ENCODE peak calls at places on chromosomes 5 and 9, in eight cellular contexts. K is stimulated activated CD8-positive, alpha-beta memory T cell treated with anti-CD3 and anti-CD28 coated beads, Interleukin-7, amount 100 ng/mL, for 1 hour; U is GM19239; Z is GM12892; L is amniotic epithelial cell; N is A172; W is endothelial cell; X is IMR-90. D is an unnamed sample.

GRCh38 chr9:124000784-124001444 is 10.7 kb upstream of the LHX2 start:
- DNase-seq in K (no peak), U (no peak), Z (no peak), L (no peak), N (no peak), W (no peak), X (no peak), D (no peak)

GRCh38 chr9:130461218-130461630 is 16.5 kb downstream of the ASS1 start:
- DNase-seq in K (peak; percentile 56), U (peak; percentile 82), Z (peak; percentile 88), L (no peak), N (no peak), W (peak; percentile 82), X (peak; percentile 12), D (peak; percentile 73)

GRCh38 chr5:67831081-67831480 is 384.5 kb upstream of the PIK3R1 start:
- DNase-seq in K (no peak), U (no peak), Z (no peak), L (no peak), N (no peak), W (no peak), X (no peak), D (no peak)

GRCh38 chr5:111422245-111422644 is 90.1 kb downstream of the STARD4 start:
- DNase-seq in K (no peak), U (peak; percentile 0), Z (no peak), L (no peak), N (no peak), W (no peak), X (no peak), D (no peak)

GRCh38 chr5:141692919-141693848 is 11.2 kb upstream of the ARAP3 start:
- DNase-seq in K (peak; percentile 36), U (no peak), Z (no peak), L (peak; percentile 72), N (peak; percentile 51), W (no peak), X (peak; percentile 55), D (no peak)

GRCh38 chr9:100499866-100500265 is 26.9 kb downstream of the TMEFF1 start:
- DNase-seq in K (no peak), U (no peak), Z (no peak), L (no peak), N (no peak), W (no peak), X (no peak), D (no peak)

GRCh38 chr5:163916376-163916775 is 411.0 kb downstream of the MAT2B start:
- DNase-seq in K (no peak), U (peak; percentile 27), Z (peak; percentile 7), L (peak; percentile 83), N (no peak), W (no peak), X (peak; percentile 8), D (no peak)

GRCh38 chr5:160450164-160450932 is 28.7 kb downstream of the PTTG1 start:
- DNase-seq in K (no peak), U (no peak), Z (no peak), L (peak; percentile 14), N (no peak), W (no peak), X (no peak), D (no peak)

GRCh38 chr5:147822686-147823491 is 8.6 kb downstream of the SPINK1 start:
- DNase-seq in K (no peak), U (no peak), Z (peak; percentile 1), L (peak; percentile 64), N (peak; percentile 80), W (peak; percentile 39), X (peak; percentile 61), D (no peak)

GRCh38 chr9:69379250-69379982 is 54.4 kb downstream of the ENTREP1 start:
- DNase-seq in K (no peak), U (no peak), Z (no peak), L (peak; percentile 25), N (peak; percentile 90), W (no peak), X (peak; percentile 51), D (no peak)

GRCh38 chr5:83917261-83917908 is 196.7 kb upstream of the HAPLN1 start:
- DNase-seq in K (no peak), U (no peak), Z (no peak), L (no peak), N (no peak), W (no peak), X (no peak), D (no peak)

GRCh38 chr5:92560698-92561361 is 1020.2 kb downstream of the NR2F1-AS1 start:
- DNase-seq in K (no peak), U (no peak), Z (no peak), L (peak; percentile 54), N (no peak), W (no peak), X (peak; percentile 59), D (no peak)

GRCh38 chr5:123647066-123647465 is 135.1 kb downstream of the CSNK1G3 start:
- DNase-seq in K (no peak), U (no peak), Z (no peak), L (no peak), N (no peak), W (no peak), X (no peak), D (no peak)

GRCh38 chr5:95808686-95809413 is 13.7 kb downstream of the GLRX start:
- DNase-seq in K (peak; percentile 46), U (peak; percentile 74), Z (peak; percentile 65), L (no peak), N (peak; percentile 81), W (no peak), X (peak; percentile 52), D (peak; percentile 58)

GRCh38 chr5:34676409-34676808 is 20.3 kb downstream of the RAI14 start:
- DNase-seq in K (no peak), U (no peak), Z (no peak), L (no peak), N (no peak), W (no peak), X (peak; percentile 50), D (no peak)

GRCh38 chr9:35760651-35761050 is 6.6 kb upstream of the MSMP start:
- DNase-seq in K (no peak), U (no peak), Z (no peak), L (peak; percentile 48), N (peak; percentile 42), W (peak; percentile 28), X (peak; percentile 41), D (no peak)

GRCh38 chr5:79031481-79031867 is 38.0 kb downstream of the DMGDH start:
- DNase-seq in K (no peak), U (no peak), Z (no peak), L (no peak), N (no peak), W (no peak), X (no peak), D (no peak)

GRCh38 chr5:82365744-82366228 is 87.6 kb upstream of the RPS23 start:
- DNase-seq in K (no peak), U (no peak), Z (no peak), L (peak; percentile 74), N (no peak), W (no peak), X (peak; percentile 80), D (no peak)

GRCh38 chr9:120873512-120873911 is 3.5 kb downstream of the PHF19 start:
- DNase-seq in K (no peak), U (no peak), Z (no peak), L (no peak), N (peak; percentile 39), W (no peak), X (no peak), D (no peak)

GRCh38 chr9:85228111-85228855 is 513.5 kb downstream of the AGTPBP1 start:
- DNase-seq in K (no peak), U (no peak), Z (no peak), L (no peak), N (no peak), W (no peak), X (no peak), D (no peak)

GRCh38 chr5:10789726-10790125 is 28.7 kb upstream of the DAP start:
- DNase-seq in K (no peak), U (no peak), Z (no peak), L (no peak), N (peak; percentile 17), W (no peak), X (peak; percentile 12), D (no peak)

GRCh38 chr5:79961731-79962579 is 29.1 kb downstream of the MTX3 start:
- DNase-seq in K (no peak), U (no peak), Z (no peak), L (no peak), N (no peak), W (no peak), X (no peak), D (no peak)

GRCh38 chr5:79697222-79698164 is 7.9 kb downstream of the CMYA5 start:
- DNase-seq in K (no peak), U (no peak), Z (no peak), L (peak; percentile 84), N (no peak), W (no peak), X (peak; percentile 65), D (no peak)

GRCh38 chr5:180596668-180597231 is 5.5 kb upstream of the SCGB3A1 start:
- DNase-seq in K (no peak), U (no peak), Z (no peak), L (no peak), N (no peak), W (no peak), X (no peak), D (no peak)

GRCh38 chr5:136080483-136081180 is 51.8 kb downstream of the TGFBI start:
- DNase-seq in K (peak; percentile 5), U (peak; percentile 44), Z (peak; percentile 57), L (peak; percentile 80), N (no peak), W (peak; percentile 76), X (peak; percentile 94), D (no peak)

GRCh38 chr5:2388005-2388361 is 363.5 kb downstream of the IRX2 start:
- DNase-seq in K (no peak), U (no peak), Z (no peak), L (no peak), N (no peak), W (no peak), X (no peak), D (no peak)

GRCh38 chr5:143002459-143003327 is 232.5 kb downstream of the ARHGAP26 start:
- DNase-seq in K (peak; percentile 23), U (peak; percentile 45), Z (no peak), L (peak; percentile 86), N (peak; percentile 65), W (no peak), X (peak; percentile 86), D (peak; percentile 20)

GRCh38 chr9:129176786-129177442 is 1.1 kb downstream of the IER5L start:
- DNase-seq in K (no peak), U (no peak), Z (no peak), L (peak; percentile 56), N (no peak), W (peak; percentile 57), X (peak; percentile 49), D (no peak)

GRCh38 chr5:17305024-17305423 is 87.6 kb downstream of the BASP1 start:
- DNase-seq in K (no peak), U (no peak), Z (no peak), L (peak; percentile 81), N (no peak), W (no peak), X (peak; percentile 76), D (no peak)

GRCh38 chr5:61023131-61023530 is 78.1 kb downstream of the NDUFAF2 start:
- DNase-seq in K (no peak), U (no peak), Z (no peak), L (peak; percentile 36), N (no peak), W (no peak), X (peak; percentile 73), D (no peak)

GRCh38 chr5:135307143-135307903 is 91.7 kb downstream of the MACROH2A1 start:
- DNase-seq in K (no peak), U (no peak), Z (no peak), L (no peak), N (no peak), W (no peak), X (no peak), D (no peak)

GRCh38 chr5:151155149-151155776 is 2.3 kb downstream of the ANXA6 start:
- DNase-seq in K (peak; percentile 35), U (no peak), Z (no peak), L (no peak), N (peak; percentile 61), W (no peak), X (peak; percentile 27), D (no peak)

GRCh38 chr5:62029303-62029702 is 276.7 kb upstream of the KIF2A start:
- DNase-seq in K (no peak), U (no peak), Z (no peak), L (no peak), N (no peak), W (no peak), X (no peak), D (no peak)